ENCODE peak calls at places on chromosomes 11 and 22, in nine cellular contexts. O is PC-9, E is lung, Q is upper lobe of left lung, U is AG09319, N is Peyer's patch, C is astrocyte, S is fibroblast of the aortic adventitia, Z is transverse colon. L is an unnamed sample.

GRCh38 chr11:14388352-14388751 is 29.4 kb upstream of the RRAS2 start:
- DNase-seq in Z (no peak), O (no peak), S (no peak), C (no peak), N (no peak), Q (no peak), E (no peak), U (no peak), L (no peak)

GRCh38 chr11:60118333-60118732 is 29.9 kb downstream of the MS4A2 start:
- DNase-seq in Q (no peak), O (no peak), S (no peak), N (no peak), E (no peak), C (no peak), U (no peak), Z (no peak), L (no peak)

GRCh38 chr11:78933361-78933760 is 358.7 kb upstream of the NARS2 start:
- DNase-seq in S (no peak), Q (no peak), Z (no peak), O (no peak), N (no peak), U (no peak), C (no peak), E (no peak), L (no peak)

GRCh38 chr11:573146-573759 is 3.0 kb upstream of the PHRF1 start:
- DNase-seq in E (peak; percentile 66), U (no peak), O (no peak), N (no peak), Q (peak; percentile 73), C (no peak), S (no peak), Z (no peak), L (no peak)

GRCh38 chr22:27752771-27753170 is 48.8 kb downstream of the MN1 start:
- DNase-seq in C (peak; percentile 39), O (peak; percentile 66), U (peak; percentile 54), E (no peak), Q (no peak), Z (no peak), S (peak; percentile 85), N (no peak), L (no peak)

GRCh38 chr22:38754247-38755154 is 1.3 kb downstream of the SUN2 start:
- DNase-seq in S (peak; percentile 83), E (peak; percentile 76), Z (peak; percentile 73), O (peak; percentile 92), C (peak; percentile 58), U (no peak), N (peak; percentile 80), Q (no peak), L (peak; percentile 88)

GRCh38 chr11:128453444-128454336 is 133.7 kb downstream of the ETS1 start:
- DNase-seq in U (peak; percentile 86), Z (peak; percentile 62), S (peak; percentile 98), O (no peak), Q (no peak), N (peak; percentile 61), C (peak; percentile 99), E (peak; percentile 41), L (no peak)

GRCh38 chr11:100716848-100717247 is 29.8 kb downstream of the ARHGAP42 start:
- DNase-seq in E (no peak), U (no peak), S (no peak), O (no peak), C (no peak), Z (no peak), Q (no peak), N (no peak), L (no peak)

GRCh38 chr22:35961480-35961902 is 67.1 kb downstream of the RBFOX2 start:
- DNase-seq in U (peak; percentile 51), E (peak; percentile 29), Z (no peak), O (no peak), S (peak; percentile 88), Q (no peak), N (no peak), C (peak; percentile 94), L (no peak)

GRCh38 chr11:16166571-16166970 is 189.8 kb downstream of the SOX6 start:
- DNase-seq in Q (no peak), U (no peak), C (peak; percentile 21), S (no peak), N (no peak), Z (no peak), E (no peak), O (no peak), L (no peak)

GRCh38 chr11:111349191-111349695 is 29.8 kb downstream of the POU2AF1 start:
- DNase-seq in U (no peak), Z (no peak), C (no peak), N (no peak), S (no peak), E (no peak), Q (no peak), O (no peak), L (no peak)

GRCh38 chr22:43376765-43377485 is 33.8 kb upstream of the SCUBE1 start:
- DNase-seq in Q (no peak), E (no peak), C (peak; percentile 61), Z (peak; percentile 15), O (no peak), U (no peak), N (no peak), S (peak; percentile 15), L (peak; percentile 16)

GRCh38 chr11:47055534-47055933 is 119.0 kb downstream of the CSTPP1 start:
- DNase-seq in C (no peak), U (no peak), S (no peak), O (no peak), Z (no peak), Q (no peak), N (no peak), E (no peak), L (no peak)

GRCh38 chr11:96162816-96163499 is 180.0 kb downstream of the MAML2 start:
- DNase-seq in C (peak; percentile 93), O (no peak), Q (no peak), S (peak; percentile 100), E (no peak), U (peak; percentile 86), Z (no peak), N (no peak), L (no peak)

GRCh38 chr22:44928711-44929347 is 81.0 kb downstream of the PHF21B start:
- DNase-seq in S (no peak), Z (no peak), U (no peak), N (no peak), E (no peak), O (no peak), C (no peak), Q (no peak), L (no peak)

GRCh38 chr11:44219830-44220778 is 89.8 kb downstream of the ALX4 start:
- DNase-seq in Z (no peak), O (no peak), C (peak; percentile 25), S (no peak), Q (no peak), E (no peak), U (no peak), N (no peak), L (no peak)

GRCh38 chr11:45906965-45907591 is at the start of gene FREY1:
- DNase-seq in E (no peak), Q (peak; percentile 66), N (no peak), S (no peak), Z (no peak), O (no peak), U (no peak), C (no peak), L (no peak)

GRCh38 chr11:65611758-65612603 is 2.0 kb downstream of the MAP3K11 start:
- DNase-seq in O (no peak), N (no peak), Z (no peak), Q (no peak), S (no peak), C (no peak), E (no peak), U (no peak), L (no peak)

GRCh38 chr11:13278620-13279486 is 1.3 kb downstream of the BMAL1 start:
- DNase-seq in Z (peak; percentile 26), N (no peak), O (no peak), C (no peak), S (no peak), U (no peak), E (no peak), Q (peak; percentile 86), L (no peak)

GRCh38 chr11:65920035-65920802 is 993 bp downstream of the DRAP1 start:
- DNase-seq in Q (peak; percentile 83), C (no peak), S (no peak), Z (peak; percentile 29), O (no peak), N (no peak), U (no peak), E (no peak), L (peak; percentile 84)

GRCh38 chr11:130510407-130511006 is 62.1 kb downstream of the ADAMTS15 start:
- DNase-seq in N (no peak), E (no peak), Q (peak; percentile 22), U (no peak), Z (no peak), C (peak; percentile 64), S (peak; percentile 90), O (no peak), L (no peak)

GRCh38 chr11:75242722-75243600 is 2.4 kb downstream of the TPBGL start:
- DNase-seq in Q (no peak), N (no peak), Z (no peak), O (no peak), U (no peak), C (no peak), E (no peak), S (no peak), L (peak; percentile 45)
- TF ChIP-seq CTCF in Q (no peak), N (no peak), Z (no peak), O (no peak), U (no peak), C (no peak), E (no peak), S (no peak), L (no peak)

GRCh38 chr11:132126973-132127900 is 756.8 kb downstream of the NTM start:
- DNase-seq in Z (peak; percentile 12), Q (no peak), S (peak; percentile 98), C (peak; percentile 86), U (peak; percentile 89), E (peak; percentile 63), O (no peak), N (no peak), L (no peak)
- TF ChIP-seq CTCF in Z (no peak), Q (no peak), S (peak; percentile 83), C (peak; percentile 86), U (peak; percentile 76), E (no peak), O (peak; percentile 34), N (no peak), L (peak; percentile 5)

GRCh38 chr11:23789938-23790371 is 706.9 kb upstream of the LUZP2 start:
- DNase-seq in S (peak; percentile 26), Z (peak; percentile 40), Q (no peak), C (peak; percentile 89), U (no peak), N (no peak), O (no peak), E (no peak), L (no peak)
- TF ChIP-seq CTCF in S (no peak), Z (no peak), Q (no peak), C (no peak), U (no peak), N (no peak), O (no peak), E (no peak), L (no peak)

DNA sequence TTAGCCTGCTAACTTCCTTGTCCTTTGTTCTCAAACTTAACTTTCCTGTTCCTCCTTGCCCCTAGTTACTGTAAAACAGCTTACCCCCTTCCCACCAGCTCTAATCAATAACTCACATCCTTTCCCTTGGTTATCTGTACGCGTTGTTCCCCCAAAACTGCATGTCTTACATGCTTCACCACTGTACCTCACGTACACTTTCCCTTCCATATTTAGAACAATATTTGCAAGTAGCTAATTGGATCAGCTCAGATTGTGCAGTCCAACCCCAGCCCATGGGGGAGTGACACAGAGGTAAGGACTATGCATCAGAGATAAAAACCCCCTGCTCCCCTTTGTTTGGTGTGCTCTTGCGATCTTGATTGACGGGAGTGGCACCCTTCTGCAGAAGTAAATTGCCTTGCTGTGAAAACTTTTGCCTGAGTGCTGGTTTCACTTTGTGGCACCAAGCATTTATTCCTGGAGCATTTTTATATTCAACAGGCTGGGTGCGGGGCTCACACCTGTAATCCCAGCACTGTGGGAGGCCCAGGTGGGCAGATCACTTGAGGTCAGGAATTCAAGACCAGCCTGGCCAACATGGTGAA is 30.9 kb downstream of the MIF start:
- DNase-seq in C (no peak), E (no peak), U (no peak), O (no peak), Z (no peak), S (no peak), N (no peak), Q (no peak), L (no peak)
- TF ChIP-seq CTCF in C (no peak), E (no peak), U (no peak), O (no peak), Z (no peak), S (no peak), N (no peak), Q (no peak), L (no peak)

L was measured in suprapubic skin.